ENCODE peak calls at places on chromosome 1, in four cellular contexts. One of them, this sample, is unnamed.

GRCh38 chr1:75203415-75204277 is 69.5 kb downstream of the LHX8 start:
- DNase-seq in left ventricle myocardium inferior: no peak
- DNase-seq in IMR-90: peak
- DNase-seq in thyroid gland: no peak
- DNase-seq in this sample: no peak

GRCh38 chr1:200172311-200172710 is 144.8 kb downstream of the NR5A2 start:
- DNase-seq in left ventricle myocardium inferior: no peak
- DNase-seq in IMR-90: peak
- DNase-seq in thyroid gland: no peak
- DNase-seq in this sample: no peak

GRCh38 chr1:6343506-6344405 is 49.8 kb downstream of the ACOT7 start:
- DNase-seq in left ventricle myocardium inferior: peak
- DNase-seq in IMR-90: peak
- DNase-seq in thyroid gland: peak
- DNase-seq in this sample: peak

GRCh38 chr1:156794506-156795373 is 21.9 kb downstream of the SH2D2A start:
- DNase-seq in thyroid gland: no peak
- DNase-seq in left ventricle myocardium inferior: no peak
- DNase-seq in IMR-90: peak
- DNase-seq in this sample: no peak

GRCh38 chr1:175338447-175339135 is 146.0 kb upstream of the KIAA0040 start:
- DNase-seq in left ventricle myocardium inferior: no peak
- DNase-seq in thyroid gland: no peak
- DNase-seq in IMR-90: no peak
- DNase-seq in this sample: peak

GRCh38 chr1:111729271-111729921 is 9.8 kb downstream of the INKA2 start:
- DNase-seq in thyroid gland: no peak
- DNase-seq in IMR-90: no peak
- DNase-seq in left ventricle myocardium inferior: peak
- DNase-seq in this sample: no peak

GRCh38 chr1:228150458-228151169 is 884 bp downstream of the GJC2 start:
- DNase-seq in thyroid gland: peak
- DNase-seq in IMR-90: peak
- DNase-seq in left ventricle myocardium inferior: peak
- DNase-seq in this sample: no peak

GRCh38 chr1:221840511-221841243 is 98.8 kb upstream of the DUSP10 start:
- DNase-seq in left ventricle myocardium inferior: peak
- DNase-seq in IMR-90: no peak
- DNase-seq in thyroid gland: no peak
- DNase-seq in this sample: no peak

GRCh38 chr1:50724626-50725286 is 235.3 kb downstream of the FAF1 start:
- DNase-seq in left ventricle myocardium inferior: no peak
- DNase-seq in thyroid gland: no peak
- DNase-seq in IMR-90: no peak
- DNase-seq in this sample: no peak

GRCh38 chr1:150477320-150477719 is 9.9 kb upstream of the TARS2 start:
- DNase-seq in left ventricle myocardium inferior: peak
- DNase-seq in IMR-90: no peak
- DNase-seq in thyroid gland: no peak
- DNase-seq in this sample: no peak

GRCh38 chr1:116262207-116262994 is 110.6 kb upstream of the ATP1A1 start:
- DNase-seq in thyroid gland: no peak
- DNase-seq in left ventricle myocardium inferior: no peak
- DNase-seq in IMR-90: no peak
- DNase-seq in this sample: no peak

GRCh38 chr1:184635347-184636155 is 119.1 kb downstream of the EDEM3 start:
- DNase-seq in thyroid gland: no peak
- DNase-seq in IMR-90: peak
- DNase-seq in left ventricle myocardium inferior: no peak
- DNase-seq in this sample: no peak

GRCh38 chr1:29471487-29472313 is 235.4 kb downstream of the PTPRU start:
- DNase-seq in left ventricle myocardium inferior: no peak
- DNase-seq in IMR-90: no peak
- DNase-seq in thyroid gland: no peak
- DNase-seq in this sample: no peak

GRCh38 chr1:165633624-165634023 is 2.6 kb downstream of the MGST3 start:
- DNase-seq in thyroid gland: no peak
- DNase-seq in IMR-90: peak
- DNase-seq in left ventricle myocardium inferior: no peak
- DNase-seq in this sample: no peak

GRCh38 chr1:60681095-60681860 is 401.1 kb upstream of the NFIA start:
- DNase-seq in IMR-90: no peak
- DNase-seq in left ventricle myocardium inferior: no peak
- DNase-seq in thyroid gland: no peak
- DNase-seq in this sample: no peak

GRCh38 chr1:58815680-58816071 is 31.8 kb upstream of the JUN start:
- DNase-seq in IMR-90: no peak
- DNase-seq in thyroid gland: peak
- DNase-seq in left ventricle myocardium inferior: peak
- DNase-seq in this sample: no peak

GRCh38 chr1:228361314-228362140 is 45.1 kb downstream of the TRIM11 start:
- DNase-seq in thyroid gland: no peak
- DNase-seq in left ventricle myocardium inferior: peak
- DNase-seq in IMR-90: no peak
- DNase-seq in this sample: no peak

GRCh38 chr1:183589836-183590224 is 429 bp downstream of the NCF2 start:
- DNase-seq in thyroid gland: no peak
- DNase-seq in IMR-90: no peak
- DNase-seq in left ventricle myocardium inferior: no peak
- DNase-seq in this sample: no peak
- H3K4me3 ChIP-seq in thyroid gland: no peak
- H3K4me3 ChIP-seq in IMR-90: no peak
- H3K4me3 ChIP-seq in left ventricle myocardium inferior: peak
- H3K4me3 ChIP-seq in this sample: no peak

GRCh38 chr1:30782361-30783243 is 25.0 kb upstream of the LAPTM5 start:
- DNase-seq in thyroid gland: peak
- DNase-seq in IMR-90: peak
- DNase-seq in left ventricle myocardium inferior: peak
- DNase-seq in this sample: peak
- H3K27ac ChIP-seq in thyroid gland: no peak
- H3K27ac ChIP-seq in IMR-90: no peak
- H3K27ac ChIP-seq in left ventricle myocardium inferior: no peak
- H3K27ac ChIP-seq in this sample: peak

GRCh38 chr1:40861227-40862003 is 748 bp downstream of the CITED4 start:
- DNase-seq in thyroid gland: peak
- DNase-seq in IMR-90: peak
- DNase-seq in left ventricle myocardium inferior: peak
- DNase-seq in this sample: no peak

GRCh38 chr1:40859017-40859416 is 3.1 kb downstream of the CITED4 start:
- DNase-seq in thyroid gland: no peak
- DNase-seq in left ventricle myocardium inferior: no peak
- DNase-seq in IMR-90: no peak
- DNase-seq in this sample: no peak

GRCh38 chr1:40866408-40866788 is 4.2 kb upstream of the CITED4 start:
- DNase-seq in left ventricle myocardium inferior: no peak
- DNase-seq in thyroid gland: no peak
- DNase-seq in IMR-90: peak
- DNase-seq in this sample: no peak

GRCh38 chr1:40860706-40861226 is 1.4 kb downstream of the CITED4 start:
- DNase-seq in IMR-90: no peak
- DNase-seq in left ventricle myocardium inferior: no peak
- DNase-seq in thyroid gland: no peak
- DNase-seq in this sample: no peak

GRCh38 chr1:40862008-40862863 is at the start of gene CITED4:
- DNase-seq in left ventricle myocardium inferior: peak
- DNase-seq in thyroid gland: peak
- DNase-seq in IMR-90: peak
- DNase-seq in this sample: peak
- H3K4me3 ChIP-seq in left ventricle myocardium inferior: peak
- H3K4me3 ChIP-seq in thyroid gland: peak
- H3K4me3 ChIP-seq in IMR-90: peak
- H3K4me3 ChIP-seq in this sample: peak

DNA sequence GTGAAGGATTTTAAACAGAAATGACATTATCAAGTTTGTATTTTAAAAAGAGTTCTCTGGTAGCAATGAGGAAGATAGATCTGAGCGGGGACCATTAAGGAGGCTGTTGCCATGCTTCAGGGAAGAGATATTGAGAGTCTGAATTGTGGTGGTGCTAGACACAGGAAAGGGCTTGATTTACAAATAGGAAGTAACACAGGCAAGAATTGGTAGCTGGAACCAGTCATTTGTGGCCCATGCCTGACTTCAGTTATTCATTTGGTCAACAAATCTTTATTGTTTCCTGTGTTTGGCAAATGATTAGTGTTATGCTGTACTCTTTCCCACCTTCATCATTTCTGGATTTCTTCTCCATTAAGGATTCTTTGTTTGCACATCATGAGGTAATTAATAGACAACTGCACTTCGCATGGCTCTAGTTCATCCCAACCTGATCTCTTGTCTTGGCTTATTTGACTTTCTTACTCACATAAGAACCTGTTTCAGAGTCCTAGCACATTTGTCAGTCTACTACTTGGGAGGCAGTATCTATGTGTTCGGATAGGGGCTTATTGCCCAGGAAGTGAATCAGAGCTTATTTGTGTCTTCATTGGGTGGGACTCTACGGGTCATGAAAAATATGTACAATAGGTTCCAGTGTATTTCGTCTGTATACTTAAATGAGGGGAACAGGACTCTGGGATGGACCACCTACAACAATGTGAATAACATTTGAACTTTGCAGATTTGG is 32.3 kb downstream of the EEIG2 start:
- DNase-seq in IMR-90: no peak
- DNase-seq in thyroid gland: no peak
- DNase-seq in left ventricle myocardium inferior: no peak
- DNase-seq in this sample: no peak
- H3K27ac ChIP-seq in IMR-90: no peak
- H3K27ac ChIP-seq in thyroid gland: peak
- H3K27ac ChIP-seq in left ventricle myocardium inferior: peak
- H3K27ac ChIP-seq in this sample: no peak

GRCh38 chr1:68142461-68142860 is 89.9 kb downstream of the WLS start:
- DNase-seq in thyroid gland: no peak
- DNase-seq in IMR-90: peak
- DNase-seq in left ventricle myocardium inferior: no peak
- DNase-seq in this sample: no peak
- H3K4me3 ChIP-seq in thyroid gland: no peak
- H3K4me3 ChIP-seq in IMR-90: no peak
- H3K4me3 ChIP-seq in left ventricle myocardium inferior: no peak
- H3K4me3 ChIP-seq in this sample: no peak

GRCh38 chr1:226974544-226975258 is 34.6 kb downstream of the COQ8A start:
- DNase-seq in IMR-90: no peak
- DNase-seq in left ventricle myocardium inferior: peak
- DNase-seq in thyroid gland: peak
- DNase-seq in this sample: no peak

GRCh38 chr1:226973898-226974543 is 33.9 kb downstream of the COQ8A start:
- DNase-seq in thyroid gland: peak
- DNase-seq in left ventricle myocardium inferior: peak
- DNase-seq in IMR-90: peak
- DNase-seq in this sample: no peak

GRCh38 chr1:226973371-226973897 is 33.3 kb downstream of the COQ8A start:
- DNase-seq in IMR-90: no peak
- DNase-seq in thyroid gland: no peak
- DNase-seq in left ventricle myocardium inferior: peak
- DNase-seq in this sample: no peak

GRCh38 chr1:226971765-226972164 is 31.7 kb downstream of the COQ8A start:
- DNase-seq in thyroid gland: no peak
- DNase-seq in left ventricle myocardium inferior: no peak
- DNase-seq in IMR-90: no peak
- DNase-seq in this sample: no peak

GRCh38 chr1:226972931-226973330 is 32.8 kb downstream of the COQ8A start:
- DNase-seq in left ventricle myocardium inferior: peak
- DNase-seq in thyroid gland: no peak
- DNase-seq in IMR-90: no peak
- DNase-seq in this sample: no peak
- H3K27ac ChIP-seq in left ventricle myocardium inferior: peak
- H3K27ac ChIP-seq in thyroid gland: peak
- H3K27ac ChIP-seq in IMR-90: no peak
- H3K27ac ChIP-seq in this sample: no peak

GRCh38 chr1:24020470-24020869 is 40.3 kb upstream of the SRSF10 start:
- DNase-seq in left ventricle myocardium inferior: no peak
- DNase-seq in thyroid gland: no peak
- DNase-seq in IMR-90: no peak
- DNase-seq in this sample: no peak
- H3K4me3 ChIP-seq in left ventricle myocardium inferior: no peak
- H3K4me3 ChIP-seq in thyroid gland: no peak
- H3K4me3 ChIP-seq in IMR-90: no peak
- H3K4me3 ChIP-seq in this sample: no peak

DNA sequence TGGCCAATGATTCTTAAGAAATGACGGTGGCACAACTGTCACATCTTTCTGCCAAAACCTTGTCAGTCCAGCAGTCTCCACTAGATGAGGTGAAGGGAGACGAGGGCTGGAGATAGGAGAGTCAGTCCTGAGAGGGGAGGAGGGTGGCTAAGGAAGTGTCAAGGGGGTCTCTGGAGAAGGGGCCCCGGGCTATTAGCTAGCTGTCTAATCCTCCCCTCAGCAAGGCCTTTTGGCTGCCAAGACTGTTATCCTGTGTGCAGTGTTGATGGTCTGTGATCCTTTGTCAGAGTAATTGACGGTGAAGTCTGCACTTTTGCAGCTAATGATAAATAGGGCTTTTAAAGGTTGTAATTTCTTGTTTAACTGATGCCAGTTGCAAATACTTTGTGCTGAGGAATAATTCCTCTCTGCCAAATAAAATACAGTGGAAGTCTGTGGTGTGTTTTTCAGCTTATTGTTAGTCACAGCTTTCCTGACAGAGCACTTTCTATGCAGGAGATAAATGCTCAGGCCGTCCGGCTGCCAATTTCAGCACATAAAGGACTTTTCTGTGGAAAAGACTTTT is 34.9 kb downstream of the PRRX1 start:
- DNase-seq in thyroid gland: no peak
- DNase-seq in IMR-90: peak
- DNase-seq in left ventricle myocardium inferior: no peak
- DNase-seq in this sample: no peak
- H3K27ac ChIP-seq in thyroid gland: no peak
- H3K27ac ChIP-seq in IMR-90: peak
- H3K27ac ChIP-seq in left ventricle myocardium inferior: peak
- H3K27ac ChIP-seq in this sample: no peak

GRCh38 chr1:161018631-161018930 is 2.4 kb downstream of the F11R start:
- DNase-seq in thyroid gland: no peak
- DNase-seq in left ventricle myocardium inferior: no peak
- DNase-seq in IMR-90: no peak
- DNase-seq in this sample: no peak

GRCh38 chr1:161021168-161021958 is 411 bp upstream of the F11R start:
- DNase-seq in thyroid gland: peak
- DNase-seq in left ventricle myocardium inferior: peak
- DNase-seq in IMR-90: peak
- DNase-seq in this sample: peak

GRCh38 chr1:161020573-161021167 is at the start of gene F11R:
- DNase-seq in IMR-90: no peak
- DNase-seq in left ventricle myocardium inferior: no peak
- DNase-seq in thyroid gland: peak
- DNase-seq in this sample: no peak

GRCh38 chr1:161019767-161020572 is 982 bp downstream of the F11R start:
- DNase-seq in IMR-90: no peak
- DNase-seq in left ventricle myocardium inferior: no peak
- DNase-seq in thyroid gland: no peak
- DNase-seq in this sample: peak

DNA sequence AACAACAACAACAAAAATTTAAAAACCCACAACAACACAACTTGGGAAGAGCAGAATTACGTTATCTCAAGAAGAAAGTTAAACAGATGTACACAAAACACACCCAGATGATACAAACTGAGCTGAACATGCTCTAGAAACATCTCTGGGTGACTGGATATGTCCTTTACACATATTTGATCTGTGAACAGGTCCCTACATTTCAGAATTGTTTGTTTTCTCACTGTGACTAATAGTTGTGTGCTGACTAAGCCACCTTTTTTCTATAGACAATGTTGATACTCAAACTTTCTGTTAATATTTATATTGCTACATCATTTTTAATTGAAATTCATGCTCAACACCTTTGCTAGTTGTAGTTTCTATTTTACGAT is 994 bp upstream of the F11R start:
- DNase-seq in IMR-90: peak
- DNase-seq in thyroid gland: no peak
- DNase-seq in left ventricle myocardium inferior: no peak
- DNase-seq in this sample: no peak
- H3K4me3 ChIP-seq in IMR-90: no peak
- H3K4me3 ChIP-seq in thyroid gland: no peak
- H3K4me3 ChIP-seq in left ventricle myocardium inferior: peak
- H3K4me3 ChIP-seq in this sample: peak